ENCODE peak calls at places on chromosomes 12 and 14, in nine cellular contexts. G, O, H, P, T, F, S, Z and W are unnamed samples.

GRCh38 chr12:1978078-1978477 is 26.2 kb downstream of the DCP1B start:
- DNase-seq in O (no peak), P (no peak), H (no peak), F (no peak), T (no peak), G (no peak), Z (no peak), S (no peak), W (no peak)

GRCh38 chr12:131829351-131829794 is 1.2 kb downstream of the MMP17 start:
- DNase-seq in Z (peak), S (no peak), G (no peak), T (no peak), P (no peak), F (no peak), O (no peak), H (peak), W (peak)

GRCh38 chr12:127272864-127273263 is 994.1 kb upstream of the TMEM132C start:
- DNase-seq in Z (no peak), O (no peak), H (no peak), F (no peak), G (no peak), P (no peak), T (no peak), S (no peak), W (no peak)

GRCh38 chr12:22617630-22618029 is 7.3 kb upstream of the ETNK1 start:
- DNase-seq in O (no peak), T (no peak), H (no peak), F (no peak), Z (no peak), P (no peak), G (no peak), S (no peak), W (no peak)

GRCh38 chr14:91889477-91890211 is 22.3 kb upstream of the TC2N start:
- DNase-seq in H (no peak), O (no peak), F (no peak), T (no peak), Z (no peak), G (no peak), S (no peak), P (no peak), W (peak)

GRCh38 chr14:70045296-70045695 is 143.5 kb downstream of the SLC8A3 start:
- DNase-seq in P (no peak), O (no peak), T (no peak), Z (no peak), G (no peak), S (no peak), F (no peak), H (no peak), W (no peak)

GRCh38 chr14:60514378-60515243 is 5.7 kb downstream of the SIX6 start:
- DNase-seq in H (peak), T (no peak), S (no peak), F (peak), P (no peak), O (no peak), G (peak), Z (peak), W (no peak)

GRCh38 chr14:59125156-59125555 is 63.3 kb upstream of the DAAM1 start:
- DNase-seq in Z (no peak), O (no peak), G (no peak), T (no peak), P (no peak), S (no peak), H (no peak), F (no peak), W (no peak)

GRCh38 chr14:30679032-30679431 is 56.9 kb downstream of the SCFD1 start:
- DNase-seq in P (no peak), F (no peak), O (no peak), S (no peak), H (no peak), Z (no peak), G (no peak), T (no peak), W (no peak)

GRCh38 chr12:57724003-57724935 is 14.3 kb downstream of the AGAP2 start:
- DNase-seq in P (no peak), T (no peak), S (no peak), G (no peak), Z (no peak), H (no peak), F (no peak), O (no peak), W (no peak)

GRCh38 chr14:103511022-103511693 is 11.5 kb downstream of the CKB start:
- DNase-seq in Z (no peak), T (no peak), O (no peak), P (no peak), G (no peak), F (no peak), S (no peak), H (no peak), W (no peak)

GRCh38 chr12:131076277-131076676 is 122.6 kb downstream of the ADGRD1 start:
- DNase-seq in Z (no peak), F (no peak), O (no peak), G (no peak), H (no peak), T (no peak), P (no peak), S (no peak), W (no peak)

GRCh38 chr12:119780786-119781434 is 96.2 kb downstream of the CIT start:
- DNase-seq in O (no peak), P (no peak), T (peak), Z (peak), S (no peak), G (peak), H (peak), F (peak), W (no peak)

GRCh38 chr12:68589194-68589593 is 21.5 kb upstream of the RAP1B start:
- DNase-seq in T (no peak), H (no peak), P (no peak), Z (no peak), G (no peak), F (no peak), S (no peak), O (no peak), W (no peak)

GRCh38 chr14:50045039-50045711 is 71.2 kb downstream of the VCPKMT start:
- DNase-seq in Z (no peak), O (no peak), T (no peak), G (peak), H (no peak), P (peak), F (no peak), S (peak), W (peak)

GRCh38 chr12:21831671-21832357 is 57.3 kb upstream of the KCNJ8 start:
- DNase-seq in T (no peak), O (no peak), P (no peak), H (no peak), Z (no peak), S (no peak), F (no peak), G (peak), W (peak)

GRCh38 chr12:10031771-10032175 is 1.3 kb downstream of the CLEC9A start:
- DNase-seq in O (no peak), S (no peak), Z (no peak), P (no peak), T (no peak), F (peak), G (no peak), H (no peak), W (no peak)

GRCh38 chr14:96039633-96040311 is 610 bp downstream of the C14orf132 start:
- DNase-seq in S (no peak), Z (peak), P (no peak), O (no peak), F (peak), T (no peak), H (peak), G (peak), W (peak)

GRCh38 chr12:64828713-64829112 is 4.3 kb downstream of the TBC1D30 start:
- DNase-seq in F (no peak), T (no peak), G (no peak), H (no peak), Z (no peak), P (no peak), O (no peak), S (no peak), W (no peak)

GRCh38 chr14:51981218-51981854 is 8.0 kb upstream of the RTRAF start:
- DNase-seq in S (no peak), P (no peak), G (no peak), F (no peak), H (no peak), Z (no peak), O (no peak), T (no peak), W (no peak)

GRCh38 chr12:87127272-87127671 is 871.1 kb upstream of the MGAT4C start:
- DNase-seq in S (no peak), O (no peak), P (no peak), T (no peak), G (no peak), H (no peak), F (no peak), Z (peak), W (no peak)

GRCh38 chr14:99546230-99546879 is 57.7 kb downstream of the CCDC85C start:
- DNase-seq in O (no peak), S (no peak), H (no peak), P (no peak), F (peak), G (no peak), Z (peak), T (no peak), W (no peak)

GRCh38 chr12:52222692-52223091 is 10.4 kb upstream of the KRT7 start:
- DNase-seq in F (no peak), T (no peak), Z (no peak), G (no peak), O (no peak), S (no peak), H (no peak), P (no peak), W (no peak)

GRCh38 chr14:74618078-74618952 is 6.3 kb upstream of the LTBP2 start:
- DNase-seq in Z (peak), S (peak), O (no peak), T (peak), P (peak), H (no peak), G (no peak), F (no peak), W (no peak)

GRCh38 chr12:7190268-7191055 is 976 bp downstream of the PEX5 start:
- DNase-seq in G (peak), T (no peak), F (peak), H (peak), P (no peak), O (no peak), S (no peak), Z (peak), W (peak)

GRCh38 chr14:101476931-101477553 is 84.3 kb upstream of the DIO3 start:
- DNase-seq in Z (peak), P (no peak), O (no peak), G (no peak), H (no peak), T (peak), S (no peak), F (peak), W (no peak)

GRCh38 chr12:52633383-52633782 is 15.0 kb upstream of the KRT73 start:
- DNase-seq in H (no peak), F (no peak), T (no peak), G (no peak), P (no peak), S (no peak), O (no peak), Z (no peak), W (no peak)